ENCODE peak calls at places on chromosome X, in six cellular contexts. W is NCI-H1417; Z is activated naive CD4-positive, alpha-beta T cell treated with anti-CD3 and anti-CD28 coated beads, Interleukin-2, amount 10 ng/mL, durations not matched to agents 7 days and 5 days; M is NCI-H345; X is lower leg skin; I is effector memory CD4-positive, alpha-beta T cell. R is an unnamed sample.
A peak's percentile ranks its signal among the peaks of the same experiment; 100 is the strongest.

GRCh38 chrX:134542485-134542884 is 82.5 kb downstream of the HPRT1 start:
- DNase-seq in W (no peak), Z (no peak), M (peak; percentile 55), X (no peak), I (no peak), R (no peak)

GRCh38 chrX:48971325-48972213 is at the start of gene KCND1:
- DNase-seq in W (peak; percentile 41), Z (peak; percentile 21), M (peak; percentile 48), X (no peak), I (no peak), R (no peak)

GRCh38 chrX:52852110-52852872 is 15.6 kb downstream of the XAGE3 start:
- DNase-seq in W (no peak), Z (no peak), M (no peak), X (no peak), I (no peak), R (no peak)

GRCh38 chrX:51694254-51694653 is 11.6 kb upstream of the CENPVL2 start:
- DNase-seq in W (no peak), Z (no peak), M (no peak), X (no peak), I (no peak), R (no peak)

GRCh38 chrX:71253253-71254091 is 468 bp downstream of the ZMYM3 start:
- DNase-seq in W (peak; percentile 33), Z (peak; percentile 59), M (peak; percentile 41), X (no peak), I (peak; percentile 32), R (no peak)

GRCh38 chrX:110003167-110004156 is 548 bp downstream of the TMEM164 start:
- DNase-seq in W (no peak), Z (peak; percentile 26), M (no peak), X (no peak), I (no peak), R (peak; percentile 3)

GRCh38 chrX:155767101-155767878 is 113.9 kb upstream of the VAMP7 start:
- DNase-seq in W (peak; percentile 37), Z (peak; percentile 67), M (no peak), X (no peak), I (peak; percentile 9), R (no peak)

GRCh38 chrX:30627818-30628652 is 25.2 kb upstream of the GK start:
- DNase-seq in W (peak; percentile 14), Z (no peak), M (no peak), X (no peak), I (no peak), R (no peak)

GRCh38 chrX:70476166-70476933 is 31.7 kb downstream of the DLG3 start:
- DNase-seq in W (no peak), Z (no peak), M (no peak), X (no peak), I (no peak), R (no peak)

GRCh38 chrX:45801554-45801953 is 600.9 kb upstream of the DIPK2B start:
- DNase-seq in W (peak; percentile 4), Z (no peak), M (no peak), X (no peak), I (no peak), R (no peak)

GRCh38 chrX:72358313-72358712 is 52.6 kb upstream of the CITED1 start:
- DNase-seq in W (no peak), Z (no peak), M (no peak), X (no peak), I (no peak), R (no peak)

GRCh38 chrX:116667760-116668159 is 205.0 kb upstream of the CT83 start:
- DNase-seq in W (no peak), Z (no peak), M (no peak), X (no peak), I (no peak), R (no peak)

GRCh38 chrX:119427024-119427794 is 28.1 kb downstream of the SLC25A43 start:
- DNase-seq in W (no peak), Z (peak; percentile 26), M (no peak), X (no peak), I (no peak), R (no peak)

GRCh38 chrX:118117069-118117405 is 427 bp upstream of the KLHL13 start:
- DNase-seq in W (no peak), Z (no peak), M (peak; percentile 43), X (no peak), I (no peak), R (no peak)

GRCh38 chrX:92232182-92232581 is 453.0 kb downstream of the PCDH11X start:
- DNase-seq in W (no peak), Z (no peak), M (no peak), X (no peak), I (no peak), R (no peak)

GRCh38 chrX:13938766-13939530 is 90.7 kb downstream of the GEMIN8 start:
- DNase-seq in W (no peak), Z (no peak), M (no peak), X (no peak), I (no peak), R (no peak)

GRCh38 chrX:1452497-1453389 is at the start of gene ASMTL:
- DNase-seq in W (no peak), Z (peak; percentile 100), M (no peak), X (peak; percentile 99), I (peak; percentile 100), R (no peak)

GRCh38 chrX:138006176-138006575 is 440.2 kb downstream of the ZIC3 start:
- DNase-seq in W (no peak), Z (no peak), M (no peak), X (no peak), I (no peak), R (no peak)

GRCh38 chrX:128156204-128156603 is 104.0 kb upstream of the ACTRT1 start:
- DNase-seq in W (no peak), Z (no peak), M (no peak), X (no peak), I (no peak), R (no peak)

GRCh38 chrX:69028006-69028760 is 137.1 kb downstream of the PJA1 start:
- DNase-seq in W (no peak), Z (no peak), M (no peak), X (no peak), I (no peak), R (no peak)

GRCh38 chrX:101787934-101788333 is 128.3 kb upstream of the ARMCX2 start:
- DNase-seq in W (no peak), Z (no peak), M (no peak), X (no peak), I (no peak), R (no peak)

GRCh38 chrX:15356444-15356843 is 21.1 kb upstream of the PIGA start:
- DNase-seq in W (no peak), Z (no peak), M (no peak), X (no peak), I (no peak), R (no peak)

GRCh38 chrX:143047511-143047910 is 21.8 kb downstream of the SPANXN4 start:
- DNase-seq in W (no peak), Z (no peak), M (no peak), X (no peak), I (no peak), R (no peak)

GRCh38 chrX:19852014-19853005 is 35.1 kb downstream of the SH3KBP1 start:
- DNase-seq in W (no peak), Z (no peak), M (no peak), X (no peak), I (no peak), R (no peak)

GRCh38 chrX:21479695-21480280 is 105.6 kb downstream of the CNKSR2 start:
- DNase-seq in W (peak; percentile 44), Z (peak; percentile 19), M (peak; percentile 49), X (no peak), I (no peak), R (no peak)

GRCh38 chrX:1815456-1816175 is 200.8 kb downstream of the ASMT start:
- DNase-seq in W (no peak), Z (no peak), M (no peak), X (no peak), I (no peak), R (no peak)

GRCh38 chrX:2677764-2678163 is 13.3 kb upstream of the CD99 start:
- DNase-seq in W (no peak), Z (no peak), M (no peak), X (peak; percentile 69), I (no peak), R (no peak)